ENCODE peak calls at places on chromosomes 16 and 17, in seven cellular contexts. One of them, this sample, is unnamed.
A peak's percentile ranks its signal among the peaks of the same experiment; 100 is the strongest.

GRCh38 chr16:72568502-72568901 is 396.5 kb upstream of the PMFBP1 start:
- DNase-seq in posterior vena cava: no peak
- DNase-seq in HEK293T: no peak
- DNase-seq in astrocyte: no peak
- DNase-seq in NCI-H1436: no peak
- DNase-seq in heart right ventricle: no peak
- DNase-seq in mesothelial cell of epicardium: no peak
- DNase-seq in this sample: no peak

GRCh38 chr17:21772321-21772720 is 80.0 kb downstream of the KCNJ18 start:
- DNase-seq in NCI-H1436: no peak
- DNase-seq in heart right ventricle: no peak
- DNase-seq in mesothelial cell of epicardium: no peak
- DNase-seq in posterior vena cava: peak; percentile 67
- DNase-seq in astrocyte: no peak
- DNase-seq in HEK293T: no peak
- DNase-seq in this sample: no peak

GRCh38 chr17:19897901-19898300 is 30.2 kb upstream of the ULK2 start:
- DNase-seq in NCI-H1436: no peak
- DNase-seq in heart right ventricle: no peak
- DNase-seq in posterior vena cava: no peak
- DNase-seq in mesothelial cell of epicardium: no peak
- DNase-seq in HEK293T: no peak
- DNase-seq in astrocyte: peak; percentile 47
- DNase-seq in this sample: no peak

GRCh38 chr17:4160294-4160859 is 17.4 kb downstream of the CYB5D2 start:
- DNase-seq in posterior vena cava: no peak
- DNase-seq in heart right ventricle: no peak
- DNase-seq in HEK293T: no peak
- DNase-seq in astrocyte: no peak
- DNase-seq in NCI-H1436: no peak
- DNase-seq in mesothelial cell of epicardium: no peak
- DNase-seq in this sample: no peak

GRCh38 chr17:924711-925480 is 54.7 kb downstream of the NXN start:
- DNase-seq in astrocyte: no peak
- DNase-seq in mesothelial cell of epicardium: no peak
- DNase-seq in NCI-H1436: no peak
- DNase-seq in heart right ventricle: no peak
- DNase-seq in posterior vena cava: no peak
- DNase-seq in HEK293T: no peak
- DNase-seq in this sample: no peak

GRCh38 chr17:82924214-82924613 is 84.4 kb upstream of the ZNF750 start:
- DNase-seq in heart right ventricle: no peak
- DNase-seq in astrocyte: no peak
- DNase-seq in NCI-H1436: no peak
- DNase-seq in posterior vena cava: no peak
- DNase-seq in HEK293T: no peak
- DNase-seq in mesothelial cell of epicardium: no peak
- DNase-seq in this sample: no peak

GRCh38 chr16:28298511-28298878 is 6.2 kb downstream of the SBK1 start:
- DNase-seq in astrocyte: no peak
- DNase-seq in posterior vena cava: no peak
- DNase-seq in mesothelial cell of epicardium: no peak
- DNase-seq in HEK293T: no peak
- DNase-seq in NCI-H1436: no peak
- DNase-seq in heart right ventricle: no peak
- DNase-seq in this sample: no peak

GRCh38 chr16:22423716-22424115 is 49.3 kb upstream of the CDR2 start:
- DNase-seq in mesothelial cell of epicardium: no peak
- DNase-seq in HEK293T: no peak
- DNase-seq in posterior vena cava: no peak
- DNase-seq in heart right ventricle: no peak
- DNase-seq in astrocyte: no peak
- DNase-seq in NCI-H1436: no peak
- DNase-seq in this sample: no peak

GRCh38 chr16:1351215-1351581 is 480 bp downstream of the TSR3 start:
- DNase-seq in HEK293T: no peak
- DNase-seq in posterior vena cava: no peak
- DNase-seq in astrocyte: no peak
- DNase-seq in mesothelial cell of epicardium: no peak
- DNase-seq in heart right ventricle: no peak
- DNase-seq in NCI-H1436: no peak
- DNase-seq in this sample: no peak

GRCh38 chr17:14161419-14161818 is 75.2 kb downstream of the CDRT15 start:
- DNase-seq in heart right ventricle: no peak
- DNase-seq in HEK293T: no peak
- DNase-seq in posterior vena cava: no peak
- DNase-seq in mesothelial cell of epicardium: no peak
- DNase-seq in NCI-H1436: no peak
- DNase-seq in astrocyte: no peak
- DNase-seq in this sample: no peak

GRCh38 chr17:17425591-17425990 is 51.2 kb upstream of the MED9 start:
- DNase-seq in heart right ventricle: no peak
- DNase-seq in astrocyte: no peak
- DNase-seq in HEK293T: no peak
- DNase-seq in posterior vena cava: no peak
- DNase-seq in NCI-H1436: no peak
- DNase-seq in mesothelial cell of epicardium: no peak
- DNase-seq in this sample: no peak

GRCh38 chr16:53785044-53785443 is 81.1 kb downstream of the FTO start:
- DNase-seq in heart right ventricle: no peak
- DNase-seq in NCI-H1436: no peak
- DNase-seq in astrocyte: no peak
- DNase-seq in posterior vena cava: no peak
- DNase-seq in mesothelial cell of epicardium: no peak
- DNase-seq in HEK293T: no peak
- DNase-seq in this sample: no peak

GRCh38 chr17:32496348-32497078 is 9.7 kb downstream of the CDK5R1 start:
- DNase-seq in NCI-H1436: no peak
- DNase-seq in mesothelial cell of epicardium: no peak
- DNase-seq in astrocyte: peak; percentile 78
- DNase-seq in heart right ventricle: no peak
- DNase-seq in posterior vena cava: no peak
- DNase-seq in HEK293T: no peak
- DNase-seq in this sample: no peak

GRCh38 chr16:57600048-57600835 is 28.2 kb upstream of the ADGRG1 start:
- DNase-seq in HEK293T: peak; percentile 71
- DNase-seq in mesothelial cell of epicardium: peak; percentile 68
- DNase-seq in NCI-H1436: peak; percentile 24
- DNase-seq in posterior vena cava: peak; percentile 86
- DNase-seq in heart right ventricle: peak; percentile 52
- DNase-seq in astrocyte: no peak
- DNase-seq in this sample: peak; percentile 65

GRCh38 chr16:3945751-3946603 is 65.5 kb upstream of the CREBBP start:
- DNase-seq in posterior vena cava: peak; percentile 78
- DNase-seq in NCI-H1436: no peak
- DNase-seq in heart right ventricle: no peak
- DNase-seq in astrocyte: peak; percentile 97
- DNase-seq in mesothelial cell of epicardium: peak; percentile 79
- DNase-seq in HEK293T: no peak
- DNase-seq in this sample: no peak

GRCh38 chr16:80968386-80969113 is 38.1 kb downstream of the CMC2 start:
- DNase-seq in mesothelial cell of epicardium: no peak
- DNase-seq in NCI-H1436: no peak
- DNase-seq in heart right ventricle: no peak
- DNase-seq in HEK293T: no peak
- DNase-seq in astrocyte: peak; percentile 65
- DNase-seq in posterior vena cava: no peak
- DNase-seq in this sample: no peak

GRCh38 chr17:66272699-66273390 is 29.6 kb upstream of the PRKCA start:
- DNase-seq in astrocyte: peak; percentile 94
- DNase-seq in posterior vena cava: no peak
- DNase-seq in NCI-H1436: no peak
- DNase-seq in heart right ventricle: no peak
- DNase-seq in mesothelial cell of epicardium: no peak
- DNase-seq in HEK293T: no peak
- DNase-seq in this sample: no peak

GRCh38 chr17:39531252-39531651 is 70.0 kb downstream of the CDK12 start:
- DNase-seq in mesothelial cell of epicardium: no peak
- DNase-seq in HEK293T: no peak
- DNase-seq in heart right ventricle: no peak
- DNase-seq in posterior vena cava: no peak
- DNase-seq in astrocyte: no peak
- DNase-seq in NCI-H1436: no peak
- DNase-seq in this sample: no peak

GRCh38 chr17:41442772-41443171 is 2.0 kb upstream of the KRT38 start:
- DNase-seq in mesothelial cell of epicardium: no peak
- DNase-seq in NCI-H1436: no peak
- DNase-seq in astrocyte: peak; percentile 76
- DNase-seq in posterior vena cava: no peak
- DNase-seq in HEK293T: no peak
- DNase-seq in heart right ventricle: no peak
- DNase-seq in this sample: no peak

GRCh38 chr17:80064696-80065095 is 28.3 kb downstream of the CCDC40 start:
- DNase-seq in astrocyte: no peak
- DNase-seq in heart right ventricle: no peak
- DNase-seq in NCI-H1436: no peak
- DNase-seq in posterior vena cava: peak; percentile 79
- DNase-seq in mesothelial cell of epicardium: no peak
- DNase-seq in HEK293T: no peak
- DNase-seq in this sample: no peak

GRCh38 chr17:6276711-6277110 is 158.2 kb downstream of the AIPL1 start:
- DNase-seq in astrocyte: no peak
- DNase-seq in NCI-H1436: no peak
- DNase-seq in posterior vena cava: no peak
- DNase-seq in mesothelial cell of epicardium: no peak
- DNase-seq in heart right ventricle: no peak
- DNase-seq in HEK293T: no peak
- DNase-seq in this sample: no peak

This sample was measured in activated CD8-positive, alpha-beta memory T cell treated with anti-CD3 and anti-CD28 coated beads, Interleukin-2, amount 10 ng/mL, durations not matched to agents 7 days and 5 days.